ENCODE peak calls at places on chromosomes 6 and 20, in eight cellular contexts. One of them, this sample, is unnamed.

GRCh38 chr6:73580247-73581149 is 59.7 kb upstream of the EEF1A1 start:
- DNase-seq in AG10803: peak
- DNase-seq in adrenal gland: peak
- DNase-seq in WTC11: peak
- DNase-seq in epithelial cell of esophagus: peak
- DNase-seq in type B pancreatic cell: peak
- DNase-seq in A549: peak
- DNase-seq in HFFc6: peak
- DNase-seq in this sample: peak

GRCh38 chr20:47464380-47465101 is 37.1 kb upstream of the NCOA3 start:
- DNase-seq in type B pancreatic cell: no peak
- DNase-seq in epithelial cell of esophagus: peak
- DNase-seq in adrenal gland: peak
- DNase-seq in A549: peak
- DNase-seq in HFFc6: peak
- DNase-seq in AG10803: peak
- DNase-seq in WTC11: no peak
- DNase-seq in this sample: peak

GRCh38 chr6:139754898-139755754 is 380.7 kb upstream of the CITED2 start:
- DNase-seq in epithelial cell of esophagus: no peak
- DNase-seq in type B pancreatic cell: no peak
- DNase-seq in HFFc6: no peak
- DNase-seq in adrenal gland: no peak
- DNase-seq in WTC11: no peak
- DNase-seq in A549: no peak
- DNase-seq in AG10803: peak
- DNase-seq in this sample: no peak

GRCh38 chr6:151078655-151079054 is 161.1 kb upstream of the AKAP12 start:
- DNase-seq in HFFc6: no peak
- DNase-seq in adrenal gland: no peak
- DNase-seq in epithelial cell of esophagus: no peak
- DNase-seq in AG10803: no peak
- DNase-seq in WTC11: no peak
- DNase-seq in type B pancreatic cell: no peak
- DNase-seq in A549: no peak
- DNase-seq in this sample: no peak

GRCh38 chr6:5305968-5306626 is 44.8 kb downstream of the FARS2 start:
- DNase-seq in type B pancreatic cell: no peak
- DNase-seq in HFFc6: no peak
- DNase-seq in epithelial cell of esophagus: no peak
- DNase-seq in adrenal gland: no peak
- DNase-seq in AG10803: peak
- DNase-seq in WTC11: no peak
- DNase-seq in A549: no peak
- DNase-seq in this sample: no peak

GRCh38 chr20:44309763-44310663 is 989 bp downstream of the FITM2 start:
- DNase-seq in HFFc6: peak
- DNase-seq in type B pancreatic cell: no peak
- DNase-seq in WTC11: no peak
- DNase-seq in AG10803: peak
- DNase-seq in A549: no peak
- DNase-seq in adrenal gland: peak
- DNase-seq in epithelial cell of esophagus: peak
- DNase-seq in this sample: no peak

GRCh38 chr20:32456869-32457421 is 98.8 kb downstream of the ASXL1 start:
- DNase-seq in AG10803: peak
- DNase-seq in adrenal gland: no peak
- DNase-seq in WTC11: peak
- DNase-seq in type B pancreatic cell: peak
- DNase-seq in HFFc6: peak
- DNase-seq in epithelial cell of esophagus: no peak
- DNase-seq in A549: peak
- DNase-seq in this sample: peak

GRCh38 chr20:5885866-5886265 is 64.5 kb downstream of the TRMT6 start:
- DNase-seq in AG10803: no peak
- DNase-seq in HFFc6: no peak
- DNase-seq in WTC11: no peak
- DNase-seq in adrenal gland: no peak
- DNase-seq in A549: no peak
- DNase-seq in epithelial cell of esophagus: no peak
- DNase-seq in type B pancreatic cell: no peak
- DNase-seq in this sample: no peak

GRCh38 chr20:44204156-44204831 is 6.3 kb downstream of the OSER1 start:
- DNase-seq in adrenal gland: no peak
- DNase-seq in epithelial cell of esophagus: peak
- DNase-seq in WTC11: no peak
- DNase-seq in type B pancreatic cell: no peak
- DNase-seq in A549: peak
- DNase-seq in HFFc6: peak
- DNase-seq in AG10803: peak
- DNase-seq in this sample: no peak

GRCh38 chr20:50048420-50049166 is 64.4 kb downstream of the UBE2V1 start:
- DNase-seq in type B pancreatic cell: no peak
- DNase-seq in WTC11: no peak
- DNase-seq in HFFc6: no peak
- DNase-seq in A549: no peak
- DNase-seq in AG10803: peak
- DNase-seq in epithelial cell of esophagus: no peak
- DNase-seq in adrenal gland: no peak
- DNase-seq in this sample: no peak

GRCh38 chr6:81761197-81761596 is 8.7 kb upstream of the TENT5A start:
- DNase-seq in A549: no peak
- DNase-seq in adrenal gland: no peak
- DNase-seq in type B pancreatic cell: no peak
- DNase-seq in WTC11: no peak
- DNase-seq in epithelial cell of esophagus: peak
- DNase-seq in HFFc6: peak
- DNase-seq in AG10803: no peak
- DNase-seq in this sample: no peak

GRCh38 chr6:47571488-47571887 is 93.9 kb downstream of the CD2AP start:
- DNase-seq in A549: no peak
- DNase-seq in adrenal gland: no peak
- DNase-seq in HFFc6: no peak
- DNase-seq in AG10803: peak
- DNase-seq in type B pancreatic cell: no peak
- DNase-seq in WTC11: no peak
- DNase-seq in epithelial cell of esophagus: no peak
- DNase-seq in this sample: no peak

GRCh38 chr6:142913511-142914047 is 31.4 kb downstream of the HIVEP2 start:
- DNase-seq in epithelial cell of esophagus: no peak
- DNase-seq in adrenal gland: no peak
- DNase-seq in HFFc6: no peak
- DNase-seq in A549: no peak
- DNase-seq in WTC11: no peak
- DNase-seq in type B pancreatic cell: no peak
- DNase-seq in AG10803: no peak
- DNase-seq in this sample: no peak

GRCh38 chr20:50193851-50194830 is 3.5 kb downstream of the CEBPB start:
- DNase-seq in WTC11: no peak
- DNase-seq in AG10803: peak
- DNase-seq in adrenal gland: peak
- DNase-seq in type B pancreatic cell: no peak
- DNase-seq in epithelial cell of esophagus: no peak
- DNase-seq in A549: no peak
- DNase-seq in HFFc6: peak
- DNase-seq in this sample: no peak

GRCh38 chr6:147787407-147787806 is 278.9 kb downstream of the SAMD5 start:
- DNase-seq in WTC11: no peak
- DNase-seq in epithelial cell of esophagus: no peak
- DNase-seq in type B pancreatic cell: no peak
- DNase-seq in AG10803: no peak
- DNase-seq in A549: no peak
- DNase-seq in HFFc6: no peak
- DNase-seq in adrenal gland: no peak
- DNase-seq in this sample: no peak

DNA sequence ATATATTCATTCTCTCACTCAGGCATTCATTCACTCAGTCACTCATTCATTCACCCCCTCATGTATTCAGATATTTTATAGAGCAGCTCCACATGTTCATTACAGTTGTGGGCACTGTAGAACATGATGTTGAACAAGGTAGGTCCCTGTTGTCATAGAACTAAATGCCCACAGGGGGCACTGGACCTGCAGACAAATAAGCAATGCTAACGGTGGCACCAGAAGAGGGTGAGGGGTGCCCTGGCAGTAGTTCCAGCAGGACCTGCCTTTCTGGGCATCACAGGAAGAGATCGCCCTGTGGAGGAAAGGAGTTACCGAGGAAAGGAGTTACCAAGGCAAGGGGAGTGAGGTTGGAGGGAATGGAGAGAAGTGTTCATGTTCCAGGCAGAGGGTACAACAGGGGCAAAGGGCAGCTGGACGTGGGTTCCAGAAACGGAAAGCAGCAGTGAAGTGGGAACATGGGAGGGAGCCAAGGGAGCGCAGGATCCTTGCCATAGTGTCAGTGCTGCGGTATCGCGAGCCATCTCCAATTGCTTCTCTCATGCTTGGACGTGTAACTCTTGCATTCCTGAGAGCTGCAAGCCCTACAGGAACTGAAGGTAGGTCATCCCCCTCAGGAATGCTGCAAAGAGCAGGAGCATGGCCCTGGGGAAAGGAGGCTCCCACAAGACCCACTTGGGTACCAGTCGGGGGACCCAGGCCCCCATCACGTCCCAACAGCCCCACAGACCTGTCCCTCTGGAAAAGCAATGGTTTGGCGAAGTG is 128.2 kb downstream of the EDN3 start:
- DNase-seq in epithelial cell of esophagus: no peak
- DNase-seq in HFFc6: no peak
- DNase-seq in type B pancreatic cell: no peak
- DNase-seq in WTC11: no peak
- DNase-seq in adrenal gland: no peak
- DNase-seq in AG10803: no peak
- DNase-seq in A549: no peak
- DNase-seq in this sample: no peak
- TF ChIP-seq CTCF in epithelial cell of esophagus: no peak
- TF ChIP-seq CTCF in HFFc6: no peak
- TF ChIP-seq CTCF in type B pancreatic cell: peak
- TF ChIP-seq CTCF in WTC11: no peak
- TF ChIP-seq CTCF in adrenal gland: no peak
- TF ChIP-seq CTCF in AG10803: no peak
- TF ChIP-seq CTCF in A549: peak
- TF ChIP-seq CTCF in this sample: peak

DNA sequence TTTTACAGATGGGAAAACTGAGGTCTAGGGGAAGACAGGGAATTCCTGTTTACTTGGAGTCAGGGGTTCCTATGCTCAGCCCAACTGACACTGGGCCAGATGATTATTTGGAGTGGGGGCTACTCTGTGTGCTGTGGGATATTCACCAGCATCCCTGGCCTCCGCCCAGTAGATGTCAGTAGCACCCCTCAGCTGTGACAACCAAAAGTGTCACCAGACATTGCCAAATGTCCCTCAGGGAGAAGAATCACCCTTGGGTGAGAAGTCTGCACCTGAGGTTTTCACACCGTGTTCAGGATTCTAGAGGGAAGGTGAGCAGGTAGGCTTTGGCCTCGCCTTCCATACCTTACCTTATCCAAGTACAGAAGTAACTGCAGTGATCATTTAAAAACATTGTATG is 27.6 kb downstream of the CDH26 start:
- DNase-seq in HFFc6: no peak
- DNase-seq in A549: no peak
- DNase-seq in adrenal gland: no peak
- DNase-seq in AG10803: no peak
- DNase-seq in WTC11: no peak
- DNase-seq in type B pancreatic cell: no peak
- DNase-seq in epithelial cell of esophagus: no peak
- DNase-seq in this sample: peak
- TF ChIP-seq CTCF in HFFc6: peak
- TF ChIP-seq CTCF in A549: no peak
- TF ChIP-seq CTCF in adrenal gland: no peak
- TF ChIP-seq CTCF in AG10803: no peak
- TF ChIP-seq CTCF in WTC11: no peak
- TF ChIP-seq CTCF in type B pancreatic cell: no peak
- TF ChIP-seq CTCF in epithelial cell of esophagus: peak
- TF ChIP-seq CTCF in this sample: no peak

GRCh38 chr6:116512155-116512559 is 718 bp downstream of the CALHM5 start:
- DNase-seq in type B pancreatic cell: no peak
- DNase-seq in adrenal gland: no peak
- DNase-seq in AG10803: no peak
- DNase-seq in WTC11: no peak
- DNase-seq in epithelial cell of esophagus: no peak
- DNase-seq in A549: no peak
- DNase-seq in HFFc6: no peak
- DNase-seq in this sample: no peak

GRCh38 chr6:116511424-116512131 is at the start of gene CALHM5:
- DNase-seq in WTC11: no peak
- DNase-seq in AG10803: peak
- DNase-seq in epithelial cell of esophagus: peak
- DNase-seq in A549: peak
- DNase-seq in type B pancreatic cell: no peak
- DNase-seq in HFFc6: peak
- DNase-seq in adrenal gland: peak
- DNase-seq in this sample: no peak

GRCh38 chr6:116512709-116513108 is 1.3 kb downstream of the CALHM5 start:
- DNase-seq in HFFc6: no peak
- DNase-seq in epithelial cell of esophagus: no peak
- DNase-seq in AG10803: no peak
- DNase-seq in type B pancreatic cell: no peak
- DNase-seq in WTC11: no peak
- DNase-seq in adrenal gland: no peak
- DNase-seq in A549: no peak
- DNase-seq in this sample: no peak

GRCh38 chr6:116514103-116514502 is 2.7 kb downstream of the CALHM5 start:
- DNase-seq in adrenal gland: no peak
- DNase-seq in type B pancreatic cell: no peak
- DNase-seq in AG10803: no peak
- DNase-seq in HFFc6: no peak
- DNase-seq in epithelial cell of esophagus: no peak
- DNase-seq in WTC11: no peak
- DNase-seq in A549: no peak
- DNase-seq in this sample: no peak

DNA sequence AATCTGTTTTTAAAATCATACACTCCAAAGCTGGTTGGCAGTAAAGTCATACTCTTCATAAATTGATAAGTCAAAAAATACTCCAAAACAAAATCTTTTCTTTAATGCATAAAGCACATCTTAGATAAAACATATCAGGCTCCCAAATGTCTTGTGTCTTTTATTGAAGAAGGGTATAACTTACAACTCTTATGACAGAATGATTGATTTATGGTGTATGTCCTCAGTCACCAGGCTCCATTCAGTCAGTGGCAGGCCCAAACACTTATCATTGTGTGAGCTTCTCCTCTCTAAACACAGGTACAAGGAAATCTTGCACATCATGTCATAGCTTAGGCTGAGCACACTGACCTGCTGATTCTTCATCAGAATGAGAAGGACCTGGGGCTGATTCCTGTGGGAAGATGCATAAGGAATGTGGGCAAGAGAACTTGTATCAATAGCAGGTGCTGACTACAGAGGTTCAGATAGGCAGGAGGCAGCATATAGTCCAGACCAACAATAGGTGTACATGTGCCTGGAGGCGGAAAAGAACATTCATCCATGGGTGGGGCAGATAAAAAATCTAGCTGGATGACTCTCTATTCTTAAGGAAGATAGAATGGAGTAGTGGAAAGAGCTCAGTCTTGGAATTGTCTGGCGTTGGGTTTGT is 1.9 kb downstream of the CALHM5 start:
- DNase-seq in adrenal gland: no peak
- DNase-seq in AG10803: no peak
- DNase-seq in WTC11: no peak
- DNase-seq in A549: no peak
- DNase-seq in epithelial cell of esophagus: peak
- DNase-seq in HFFc6: no peak
- DNase-seq in type B pancreatic cell: no peak
- DNase-seq in this sample: no peak
- TF ChIP-seq CTCF in adrenal gland: no peak
- TF ChIP-seq CTCF in AG10803: no peak
- TF ChIP-seq CTCF in WTC11: no peak
- TF ChIP-seq CTCF in A549: no peak
- TF ChIP-seq CTCF in epithelial cell of esophagus: no peak
- TF ChIP-seq CTCF in HFFc6: no peak
- TF ChIP-seq CTCF in type B pancreatic cell: no peak
- TF ChIP-seq CTCF in this sample: no peak

GRCh38 chr6:32127717-32128592 is at the start of gene ATF6B:
- DNase-seq in type B pancreatic cell: peak
- DNase-seq in epithelial cell of esophagus: peak
- DNase-seq in AG10803: peak
- DNase-seq in HFFc6: peak
- DNase-seq in A549: peak
- DNase-seq in adrenal gland: peak
- DNase-seq in WTC11: peak
- DNase-seq in this sample: peak
- TF ChIP-seq CTCF in type B pancreatic cell: no peak
- TF ChIP-seq CTCF in epithelial cell of esophagus: no peak
- TF ChIP-seq CTCF in AG10803: no peak
- TF ChIP-seq CTCF in HFFc6: no peak
- TF ChIP-seq CTCF in A549: no peak
- TF ChIP-seq CTCF in adrenal gland: no peak
- TF ChIP-seq CTCF in WTC11: no peak
- TF ChIP-seq CTCF in this sample: no peak

This sample was measured in osteocyte.